ENCODE peak calls at places on chromosome 14, in seven cellular contexts. Q, C, A, P, G, D and J are unnamed samples. For H3K36me3, the result is how much of the 10 kb centered on the place peaks cover.

GRCh38 chr14:54489318-54489683 is 521 bp upstream of the GMFB start:
- DNase-seq in C (no peak), A (no peak), Q (no peak), G (no peak), D (no peak), P (no peak), J (no peak)

GRCh38 chr14:99252940-99253868 is 18.8 kb downstream of the BCL11B start:
- DNase-seq in D (no peak), A (no peak), Q (no peak), C (no peak), P (no peak), G (no peak), J (no peak)

GRCh38 chr14:50947446-50947845 is 3.2 kb upstream of the PYGL start:
- DNase-seq in D (no peak), A (no peak), Q (peak), G (no peak), C (no peak), P (no peak), J (no peak)

GRCh38 chr14:51726166-51726899 is 74.6 kb downstream of the FRMD6 start:
- DNase-seq in C (no peak), P (no peak), Q (peak), D (no peak), A (no peak), G (no peak), J (no peak)

GRCh38 chr14:36719823-36720222 is 58.2 kb downstream of the PAX9 start:
- DNase-seq in Q (no peak), P (no peak), A (no peak), D (no peak), C (no peak), G (no peak), J (no peak)

GRCh38 chr14:40944521-40944920 is 662.2 kb upstream of the LRFN5 start:
- DNase-seq in Q (no peak), D (no peak), C (no peak), G (no peak), P (no peak), A (no peak), J (no peak)

GRCh38 chr14:74619672-74620131 is 7.7 kb upstream of the LTBP2 start:
- DNase-seq in D (no peak), G (no peak), Q (peak), C (peak), A (peak), P (peak), J (no peak)

GRCh38 chr14:86038401-86038985 is 508.5 kb downstream of the FLRT2 start:
- DNase-seq in D (no peak), G (no peak), A (no peak), P (no peak), C (no peak), Q (peak), J (no peak)

GRCh38 chr14:54622189-54622958 is 55.4 kb downstream of the SAMD4A start:
- DNase-seq in Q (no peak), P (no peak), G (no peak), C (no peak), A (no peak), D (no peak), J (no peak)

DNA sequence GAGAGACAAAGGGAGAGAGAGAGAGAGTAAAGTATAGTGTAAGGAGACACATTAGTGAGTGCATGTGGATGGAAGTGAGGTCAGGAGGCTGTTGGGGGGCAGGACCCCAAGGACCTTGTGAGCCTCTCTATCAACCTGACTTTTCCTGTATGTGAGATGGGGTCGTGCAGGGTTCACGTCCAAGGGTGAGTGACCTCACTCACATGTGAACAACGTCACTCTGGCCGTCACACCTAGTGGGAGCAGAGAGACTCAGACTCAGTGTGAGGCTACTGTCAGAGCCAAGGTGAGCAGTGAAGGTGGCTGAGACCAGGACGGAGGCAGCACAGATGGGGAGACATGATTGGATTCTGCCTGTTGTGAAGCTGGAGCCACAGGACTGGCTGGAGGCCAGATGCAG is 93.1 kb downstream of the LGMN start:
- DNase-seq in G (no peak), C (no peak), Q (no peak), P (no peak), D (no peak), A (no peak), J (no peak)
- H3K36me3 ChIP-seq in G (under half), C (under half), Q (under half), P (under half), D (under half), A (under half), J (under half)

DNA sequence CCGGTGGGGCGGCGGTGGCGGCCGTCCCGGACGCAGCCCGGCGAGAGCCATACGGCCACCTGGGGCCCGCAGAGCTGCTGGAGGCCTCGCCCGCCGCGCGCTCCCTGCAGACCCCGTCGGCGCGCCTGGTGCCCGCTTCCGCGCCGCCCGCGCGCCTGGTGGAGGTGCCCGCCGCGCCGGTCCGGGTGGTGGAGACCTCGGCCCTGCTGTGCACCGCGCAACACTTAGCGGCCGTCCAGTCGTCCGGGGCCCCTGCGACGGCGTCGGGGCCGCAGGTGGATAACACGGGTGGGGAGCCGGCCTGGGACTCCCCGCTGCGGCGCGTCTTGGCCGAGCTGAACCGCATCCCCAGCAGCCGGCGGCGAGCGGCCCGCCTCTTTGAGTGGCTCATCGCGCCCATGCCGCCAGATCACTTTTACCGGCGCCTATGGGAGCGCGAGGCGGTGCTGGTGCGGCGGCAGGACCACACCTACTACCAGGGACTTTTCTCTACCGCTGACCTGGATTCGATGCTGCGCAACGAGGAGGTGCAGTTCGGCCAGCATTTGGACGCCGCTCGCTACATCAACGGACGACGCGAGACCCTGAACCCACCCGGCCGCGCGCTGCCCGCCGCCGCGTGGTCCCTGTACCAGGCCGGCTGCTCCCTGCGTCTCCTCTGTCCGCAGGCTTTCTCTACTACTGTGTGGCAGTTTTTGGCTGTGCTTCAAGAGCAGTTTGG is 683 bp downstream of the RIOX1 start:
- DNase-seq in A (peak), Q (peak), G (no peak), D (peak), P (peak), C (peak), J (no peak)
- TF ChIP-seq POLR2A in A (no peak), Q (peak), G (no peak), D (peak), P (peak), C (no peak), J (peak)

GRCh38 chr14:23383041-23383440 is 6.2 kb downstream of the CMTM5 start:
- DNase-seq in A (no peak), C (no peak), G (no peak), Q (no peak), D (no peak), P (no peak), J (no peak)
- H3K36me3 ChIP-seq in A (under half), C (under half), G (under half), Q (under half), D (under half), P (under half), J (under half)

GRCh38 chr14:69610020-69610858 is 1.2 kb upstream of the SUSD6 start:
- DNase-seq in G (no peak), A (no peak), P (peak), Q (no peak), D (no peak), C (no peak), J (no peak)

GRCh38 chr14:69612759-69613145 is 1.4 kb downstream of the SUSD6 start:
- DNase-seq in P (no peak), D (peak), Q (no peak), A (no peak), C (no peak), G (peak), J (no peak)

GRCh38 chr14:69610859-69611263 is 535 bp upstream of the SUSD6 start:
- DNase-seq in Q (no peak), G (no peak), P (no peak), C (no peak), A (no peak), D (no peak), J (no peak)

GRCh38 chr14:69612014-69612758 is 790 bp downstream of the SUSD6 start:
- DNase-seq in P (peak), Q (peak), A (peak), C (no peak), G (no peak), D (peak), J (no peak)

DNA sequence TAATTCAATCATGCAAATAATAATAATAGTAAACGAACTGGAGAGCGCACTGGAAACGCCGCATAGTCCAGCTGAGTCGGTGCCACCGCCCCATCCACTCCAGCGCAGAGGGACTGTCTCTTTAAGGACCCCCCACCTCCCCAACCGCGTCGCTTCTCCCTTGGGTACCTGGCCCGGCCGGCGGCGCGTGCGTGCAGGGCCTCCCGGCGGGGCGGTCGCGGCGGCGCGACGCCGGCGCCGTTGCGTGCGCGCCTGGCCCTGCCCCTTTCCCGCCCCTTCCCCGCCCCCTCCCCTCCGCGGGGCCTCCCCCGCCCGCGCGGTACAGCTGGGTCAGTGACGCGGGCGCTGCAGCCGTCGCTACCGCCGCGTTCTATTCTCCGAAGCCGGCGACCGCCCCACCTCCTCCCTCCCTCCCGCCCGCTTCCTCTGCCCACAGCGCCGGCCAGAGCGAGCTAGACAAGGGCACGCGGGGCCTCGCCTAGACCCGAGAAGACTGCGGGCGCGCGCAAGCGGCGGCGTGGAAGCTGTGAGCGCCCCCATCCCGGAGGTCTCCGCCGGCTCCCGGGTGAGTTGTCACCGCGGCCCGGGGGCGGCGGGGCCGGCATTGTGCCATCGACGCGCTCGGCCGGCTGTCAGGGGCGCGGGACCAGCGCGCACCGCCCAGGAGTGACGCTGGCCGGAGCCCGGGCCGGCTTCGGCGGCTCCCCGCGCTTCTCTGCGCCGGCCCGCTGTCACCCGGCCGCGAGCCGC is at the start of gene SUSD6:
- DNase-seq in P (peak), A (peak), C (peak), D (peak), Q (peak), G (peak), J (peak)
- TF ChIP-seq POLR2A in P (peak), A (peak), C (peak), D (peak), Q (peak), G (no peak), J (peak)

GRCh38 chr14:30641207-30641606 is 19.1 kb downstream of the SCFD1 start:
- DNase-seq in A (no peak), C (no peak), P (no peak), D (no peak), Q (no peak), G (no peak), J (no peak)

GRCh38 chr14:30638926-30639325 is 16.8 kb downstream of the SCFD1 start:
- DNase-seq in A (no peak), D (no peak), C (no peak), G (no peak), Q (no peak), P (no peak), J (no peak)
- H3K36me3 ChIP-seq in A (under half), D (under half), C (half or more), G (under half), Q (under half), P (under half), J (half or more)

DNA sequence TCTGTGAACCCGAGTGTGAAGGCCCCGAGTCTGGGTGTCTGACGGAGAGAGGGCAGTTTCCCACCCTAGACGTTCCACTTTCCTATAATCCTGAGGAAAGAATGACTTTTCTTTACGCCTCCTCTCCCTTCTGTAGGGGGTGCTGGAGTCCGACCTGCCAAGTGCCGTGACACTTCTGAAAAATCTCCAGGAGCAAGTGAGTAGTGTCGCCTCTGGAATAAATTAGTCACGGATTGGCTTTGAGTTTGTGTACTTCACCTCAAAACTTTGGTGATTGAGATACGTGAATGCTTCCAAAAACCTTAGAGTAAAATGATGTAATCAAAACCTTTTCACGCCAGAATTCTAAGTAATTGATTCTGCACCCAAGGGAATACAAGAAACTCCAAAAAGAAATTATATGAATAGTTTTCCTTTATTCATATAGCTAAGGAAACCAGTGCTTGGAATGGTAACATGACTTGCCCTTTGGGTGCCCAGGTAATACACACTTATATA is 452 bp downstream of the NGDN start:
- DNase-seq in C (no peak), D (no peak), A (no peak), Q (no peak), G (no peak), P (no peak), J (no peak)
- TF ChIP-seq POLR2A in C (no peak), D (no peak), A (no peak), Q (no peak), G (no peak), P (no peak), J (no peak)

DNA sequence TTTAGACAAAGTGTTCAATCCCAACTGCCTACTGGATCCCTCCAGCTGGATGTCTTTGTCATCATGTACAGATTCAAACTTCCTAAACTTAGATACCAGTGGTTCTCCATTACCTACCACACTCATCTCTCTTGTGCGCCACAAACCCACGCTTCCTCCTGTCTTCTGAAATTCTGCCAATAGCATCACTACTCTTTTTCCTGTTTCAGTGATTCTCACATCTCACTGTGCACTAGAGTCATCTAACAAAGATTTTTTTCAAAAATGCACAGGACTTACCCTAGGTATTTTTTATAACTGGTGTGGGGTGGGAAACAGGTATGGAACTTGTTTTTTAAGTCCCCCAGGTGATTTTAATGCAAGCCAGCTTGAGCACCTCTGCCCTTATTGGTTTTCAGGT is 5.9 kb downstream of the PSMB5 start:
- DNase-seq in Q (peak), C (no peak), A (no peak), P (no peak), D (no peak), G (no peak), J (no peak)
- H3K36me3 ChIP-seq in Q (under half), C (half or more), A (under half), P (under half), D (under half), G (under half), J (under half)

GRCh38 chr14:103104654-103105511 is 10.4 kb downstream of the EXOC3L4 start:
- DNase-seq in Q (peak), C (no peak), D (peak), A (peak), G (no peak), P (peak), J (no peak)

GRCh38 chr14:103104389-103104653 is 9.8 kb downstream of the EXOC3L4 start:
- DNase-seq in D (no peak), G (no peak), P (no peak), C (no peak), A (no peak), Q (no peak), J (no peak)

GRCh38 chr14:103101964-103102688 is 7.6 kb downstream of the EXOC3L4 start:
- DNase-seq in D (no peak), Q (no peak), G (no peak), P (no peak), A (no peak), C (no peak), J (no peak)

GRCh38 chr14:103102689-103103260 is 8.2 kb downstream of the EXOC3L4 start:
- DNase-seq in D (no peak), Q (no peak), G (no peak), A (no peak), C (no peak), P (no peak), J (no peak)

DNA sequence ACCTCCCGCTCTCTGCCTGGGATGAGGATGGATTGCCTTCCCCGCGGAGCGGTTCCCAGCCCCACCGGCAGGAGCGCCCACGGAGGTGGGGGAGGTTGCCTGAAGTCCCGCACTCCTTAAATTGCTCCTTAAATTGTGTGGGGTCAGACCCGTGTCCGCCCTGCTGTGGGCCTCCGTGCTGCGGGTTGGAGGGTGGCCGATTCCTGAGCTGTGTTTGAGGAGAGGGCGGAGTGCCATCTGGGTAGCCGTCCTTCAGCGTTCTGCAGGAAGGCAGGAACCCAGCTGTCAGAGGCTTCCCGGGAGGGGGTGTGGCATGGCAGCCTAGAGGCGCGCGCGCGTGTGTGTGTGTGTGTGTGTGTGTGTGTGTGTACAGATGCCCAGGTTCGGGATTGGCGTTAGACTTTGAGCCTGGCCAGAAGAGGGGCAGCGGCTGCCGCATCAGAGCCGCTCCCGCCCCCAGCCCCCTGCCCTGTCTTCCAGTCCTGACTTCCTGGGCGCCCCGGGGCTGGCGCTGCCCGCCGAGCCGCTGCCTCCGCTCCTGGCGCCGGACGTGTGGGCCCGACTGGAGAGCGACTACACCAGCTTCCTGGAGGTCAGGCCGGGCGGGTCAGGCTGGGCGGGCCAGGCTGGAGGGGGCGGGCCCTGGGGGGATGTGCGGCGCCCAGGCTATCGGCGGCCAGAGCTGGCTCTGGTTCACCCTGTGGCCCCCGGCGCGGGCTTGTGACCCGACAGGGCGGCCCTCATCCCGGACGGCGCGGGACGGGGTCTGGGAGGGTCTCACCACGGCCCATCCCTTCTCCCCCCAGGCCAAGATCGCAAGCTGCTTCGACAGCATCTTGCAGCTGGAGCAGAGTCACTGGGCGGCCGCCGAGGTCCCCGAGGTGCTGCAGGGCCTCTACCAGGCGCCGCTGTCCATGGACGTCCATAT is 9.2 kb downstream of the EXOC3L4 start:
- DNase-seq in C (no peak), Q (peak), P (no peak), D (peak), G (no peak), A (no peak), J (no peak)
- TF ChIP-seq POLR2A in C (no peak), Q (no peak), P (no peak), D (no peak), G (no peak), A (no peak), J (no peak)

GRCh38 chr14:100836961-100837811 is 11.3 kb downstream of the MEG3 start:
- DNase-seq in A (no peak), C (no peak), Q (no peak), G (no peak), P (no peak), D (no peak), J (no peak)
- H3K36me3 ChIP-seq in A (under half), C (under half), Q (half or more), G (under half), P (under half), D (under half), J (under half)